ENCODE peak calls at places on chromosomes 7 and 10, in five cellular contexts. One of them, this sample, is unnamed.

GRCh38 chr10:106819490-106819889 is 345.0 kb downstream of the SORCS1 start:
- DNase-seq in neural progenitor cell: no peak
- DNase-seq in cardiac muscle cell: no peak
- DNase-seq in right lobe of liver: no peak
- DNase-seq in neural crest cell: no peak
- DNase-seq in this sample: no peak

GRCh38 chr10:110498087-110498981 is 627 bp downstream of the DUSP5 start:
- DNase-seq in neural progenitor cell: peak; percentile 77
- DNase-seq in cardiac muscle cell: peak; percentile 69
- DNase-seq in right lobe of liver: peak; percentile 71
- DNase-seq in neural crest cell: peak; percentile 43
- DNase-seq in this sample: peak; percentile 66

GRCh38 chr10:85045046-85045445 is 716.7 kb downstream of the CCSER2 start:
- DNase-seq in neural progenitor cell: no peak
- DNase-seq in cardiac muscle cell: peak; percentile 12
- DNase-seq in right lobe of liver: no peak
- DNase-seq in neural crest cell: no peak
- DNase-seq in this sample: no peak

GRCh38 chr10:132508497-132509443 is 28.8 kb upstream of the INPP5A start:
- DNase-seq in neural progenitor cell: no peak
- DNase-seq in cardiac muscle cell: no peak
- DNase-seq in right lobe of liver: no peak
- DNase-seq in neural crest cell: no peak
- DNase-seq in this sample: no peak

GRCh38 chr7:22569586-22570321 is 69.8 kb upstream of the STEAP1B start:
- DNase-seq in neural progenitor cell: no peak
- DNase-seq in cardiac muscle cell: no peak
- DNase-seq in right lobe of liver: no peak
- DNase-seq in neural crest cell: no peak
- DNase-seq in this sample: no peak

GRCh38 chr7:95169678-95170077 is 154.7 kb downstream of the PON1 start:
- DNase-seq in neural progenitor cell: no peak
- DNase-seq in cardiac muscle cell: no peak
- DNase-seq in right lobe of liver: no peak
- DNase-seq in neural crest cell: no peak
- DNase-seq in this sample: no peak

GRCh38 chr10:102546606-102547310 is 43.0 kb downstream of the SUFU start:
- DNase-seq in neural progenitor cell: no peak
- DNase-seq in cardiac muscle cell: no peak
- DNase-seq in right lobe of liver: no peak
- DNase-seq in neural crest cell: no peak
- DNase-seq in this sample: no peak

GRCh38 chr10:48462482-48463020 is 142.3 kb downstream of the ARHGAP22 start:
- DNase-seq in neural progenitor cell: no peak
- DNase-seq in cardiac muscle cell: no peak
- DNase-seq in right lobe of liver: no peak
- DNase-seq in neural crest cell: no peak
- DNase-seq in this sample: no peak

GRCh38 chr10:1115262-1115955 is 59.2 kb downstream of the WDR37 start:
- DNase-seq in neural progenitor cell: no peak
- DNase-seq in cardiac muscle cell: no peak
- DNase-seq in right lobe of liver: no peak
- DNase-seq in neural crest cell: no peak
- DNase-seq in this sample: no peak

GRCh38 chr10:71627230-71627939 is 92.2 kb downstream of the C10orf105 start:
- DNase-seq in neural progenitor cell: no peak
- DNase-seq in cardiac muscle cell: no peak
- DNase-seq in right lobe of liver: peak; percentile 29
- DNase-seq in neural crest cell: no peak
- DNase-seq in this sample: no peak

GRCh38 chr7:129665013-129665401 is 53.5 kb downstream of the NRF1 start:
- DNase-seq in neural progenitor cell: peak; percentile 35
- DNase-seq in cardiac muscle cell: peak; percentile 1
- DNase-seq in right lobe of liver: no peak
- DNase-seq in neural crest cell: no peak
- DNase-seq in this sample: no peak

GRCh38 chr10:61000769-61001730 is 57.1 kb upstream of the RHOBTB1 start:
- DNase-seq in neural progenitor cell: peak; percentile 84
- DNase-seq in cardiac muscle cell: peak; percentile 66
- DNase-seq in right lobe of liver: peak; percentile 54
- DNase-seq in neural crest cell: peak; percentile 25
- DNase-seq in this sample: peak; percentile 58

GRCh38 chr10:11395581-11396310 is 215.7 kb downstream of the USP6NL start:
- DNase-seq in neural progenitor cell: no peak
- DNase-seq in cardiac muscle cell: no peak
- DNase-seq in right lobe of liver: no peak
- DNase-seq in neural crest cell: no peak
- DNase-seq in this sample: no peak

GRCh38 chr7:80666376-80666775 is 27.9 kb downstream of the CD36 start:
- DNase-seq in neural progenitor cell: no peak
- DNase-seq in cardiac muscle cell: no peak
- DNase-seq in right lobe of liver: no peak
- DNase-seq in neural crest cell: no peak
- DNase-seq in this sample: no peak

DNA sequence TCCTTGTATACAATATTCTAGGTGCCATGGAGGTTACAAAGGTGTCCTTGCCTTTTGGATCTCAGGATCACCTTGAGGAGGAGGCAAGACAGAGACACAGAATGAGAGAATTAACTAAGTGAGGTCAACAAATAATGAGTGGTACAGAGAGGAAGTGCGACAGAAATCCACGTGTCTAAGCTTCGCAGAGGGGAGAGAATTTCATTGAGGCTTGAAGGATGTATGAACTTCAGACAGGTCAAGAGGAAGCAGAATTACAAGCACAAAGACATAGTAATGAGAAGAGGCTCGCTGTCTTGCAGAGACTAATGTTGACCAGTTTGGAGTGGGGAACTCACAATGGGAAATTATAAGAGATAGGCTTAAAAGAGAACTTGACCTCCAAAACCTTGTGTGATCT is 308.7 kb downstream of the FRMD4A start:
- DNase-seq in neural progenitor cell: no peak
- DNase-seq in cardiac muscle cell: no peak
- DNase-seq in right lobe of liver: no peak
- DNase-seq in neural crest cell: no peak
- DNase-seq in this sample: no peak
- TF ChIP-seq CTCF in neural progenitor cell: no peak
- TF ChIP-seq CTCF in cardiac muscle cell: no peak
- TF ChIP-seq CTCF in right lobe of liver: no peak
- TF ChIP-seq CTCF in neural crest cell: no peak
- TF ChIP-seq CTCF in this sample: no peak

DNA sequence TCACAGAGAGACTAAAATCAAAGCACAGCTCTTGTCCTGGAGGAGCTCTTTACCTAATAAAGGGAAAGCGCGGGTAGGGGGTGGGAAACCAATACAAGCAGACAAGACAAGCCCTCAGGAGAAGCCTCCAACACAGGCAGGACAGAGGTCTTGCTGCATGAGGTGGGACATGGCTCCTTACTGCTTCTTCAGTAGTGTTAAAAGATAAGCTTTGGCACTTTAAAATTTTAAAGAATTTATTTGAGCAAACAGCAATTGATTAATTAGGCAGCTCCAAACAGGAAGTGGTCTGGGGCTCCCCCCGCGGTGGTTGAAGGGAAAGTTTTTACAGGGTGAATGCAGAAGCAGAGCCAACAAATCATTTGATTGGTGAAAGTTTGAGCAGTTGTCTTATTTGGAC is 50.3 kb upstream of the MACC1 start:
- DNase-seq in neural progenitor cell: peak; percentile 35
- DNase-seq in cardiac muscle cell: no peak
- DNase-seq in right lobe of liver: no peak
- DNase-seq in neural crest cell: no peak
- DNase-seq in this sample: no peak
- TF ChIP-seq CTCF in neural progenitor cell: peak; percentile 33
- TF ChIP-seq CTCF in cardiac muscle cell: no peak
- TF ChIP-seq CTCF in right lobe of liver: no peak
- TF ChIP-seq CTCF in neural crest cell: peak; percentile 25
- TF ChIP-seq CTCF in this sample: no peak

GRCh38 chr7:76380623-76380966 is 21.8 kb upstream of the YWHAG start:
- DNase-seq in neural progenitor cell: no peak
- DNase-seq in cardiac muscle cell: no peak
- DNase-seq in right lobe of liver: no peak
- DNase-seq in neural crest cell: no peak
- DNase-seq in this sample: no peak

GRCh38 chr7:76383089-76383944 is 24.5 kb upstream of the YWHAG start:
- DNase-seq in neural progenitor cell: peak; percentile 66
- DNase-seq in cardiac muscle cell: peak; percentile 54
- DNase-seq in right lobe of liver: no peak
- DNase-seq in neural crest cell: no peak
- DNase-seq in this sample: no peak

GRCh38 chr7:76386691-76387260 is 22.7 kb downstream of the SSC4D start:
- DNase-seq in neural progenitor cell: no peak
- DNase-seq in cardiac muscle cell: no peak
- DNase-seq in right lobe of liver: no peak
- DNase-seq in neural crest cell: no peak
- DNase-seq in this sample: no peak

GRCh38 chr7:76377186-76377918 is 18.6 kb upstream of the YWHAG start:
- DNase-seq in neural progenitor cell: no peak
- DNase-seq in cardiac muscle cell: no peak
- DNase-seq in right lobe of liver: no peak
- DNase-seq in neural crest cell: no peak
- DNase-seq in this sample: no peak

DNA sequence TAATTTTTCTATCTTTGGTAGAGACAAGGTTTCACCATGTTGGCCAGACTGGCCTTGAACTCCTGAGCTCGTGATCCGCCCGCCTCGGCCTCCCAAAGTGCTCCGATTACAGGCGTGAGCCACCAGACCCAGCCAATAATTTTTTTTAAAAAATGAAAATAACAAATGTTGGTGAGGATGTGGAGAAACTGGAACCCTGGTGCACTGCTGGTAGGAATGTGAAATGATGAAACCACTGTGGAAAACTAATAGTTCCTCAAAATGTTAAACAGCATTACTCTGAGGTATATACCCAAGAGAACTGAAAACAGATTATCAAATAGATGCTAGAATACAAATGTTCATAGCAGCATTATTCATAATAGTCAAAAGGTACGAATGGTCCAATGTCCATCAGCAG is 23.0 kb upstream of the YWHAG start:
- DNase-seq in neural progenitor cell: no peak
- DNase-seq in cardiac muscle cell: no peak
- DNase-seq in right lobe of liver: no peak
- DNase-seq in neural crest cell: no peak
- DNase-seq in this sample: no peak
- TF ChIP-seq CTCF in neural progenitor cell: peak; percentile 6
- TF ChIP-seq CTCF in cardiac muscle cell: no peak
- TF ChIP-seq CTCF in right lobe of liver: no peak
- TF ChIP-seq CTCF in neural crest cell: peak; percentile 35
- TF ChIP-seq CTCF in this sample: no peak

GRCh38 chr7:149562602-149563001 is 65.0 kb upstream of the ZNF746 start:
- DNase-seq in neural progenitor cell: no peak
- DNase-seq in cardiac muscle cell: no peak
- DNase-seq in right lobe of liver: no peak
- DNase-seq in neural crest cell: no peak
- DNase-seq in this sample: no peak

GRCh38 chr7:149561072-149561471 is 63.5 kb upstream of the ZNF746 start:
- DNase-seq in neural progenitor cell: no peak
- DNase-seq in cardiac muscle cell: no peak
- DNase-seq in right lobe of liver: no peak
- DNase-seq in neural crest cell: no peak
- DNase-seq in this sample: no peak

GRCh38 chr7:149552778-149553177 is 55.2 kb upstream of the ZNF746 start:
- DNase-seq in neural progenitor cell: no peak
- DNase-seq in cardiac muscle cell: no peak
- DNase-seq in right lobe of liver: no peak
- DNase-seq in neural crest cell: no peak
- DNase-seq in this sample: no peak

GRCh38 chr7:149559711-149560110 is 62.1 kb upstream of the ZNF746 start:
- DNase-seq in neural progenitor cell: no peak
- DNase-seq in cardiac muscle cell: no peak
- DNase-seq in right lobe of liver: no peak
- DNase-seq in neural crest cell: no peak
- DNase-seq in this sample: no peak

GRCh38 chr7:149558149-149558861 is 60.7 kb upstream of the ZNF746 start:
- DNase-seq in neural progenitor cell: no peak
- DNase-seq in cardiac muscle cell: no peak
- DNase-seq in right lobe of liver: no peak
- DNase-seq in neural crest cell: no peak
- DNase-seq in this sample: no peak
- TF ChIP-seq CTCF in neural progenitor cell: no peak
- TF ChIP-seq CTCF in cardiac muscle cell: no peak
- TF ChIP-seq CTCF in right lobe of liver: no peak
- TF ChIP-seq CTCF in neural crest cell: no peak
- TF ChIP-seq CTCF in this sample: no peak

GRCh38 chr7:19117870-19118608 is 603 bp upstream of the TWIST1 start:
- DNase-seq in neural progenitor cell: peak; percentile 57
- DNase-seq in cardiac muscle cell: peak; percentile 47
- DNase-seq in right lobe of liver: peak; percentile 50
- DNase-seq in neural crest cell: no peak
- DNase-seq in this sample: no peak
- TF ChIP-seq CTCF in neural progenitor cell: peak; percentile 5
- TF ChIP-seq CTCF in cardiac muscle cell: peak; percentile 40
- TF ChIP-seq CTCF in right lobe of liver: no peak
- TF ChIP-seq CTCF in neural crest cell: no peak
- TF ChIP-seq CTCF in this sample: no peak

GRCh38 chr10:120480065-120480600 is 23.1 kb downstream of the PLPP4 start:
- DNase-seq in neural progenitor cell: no peak
- DNase-seq in cardiac muscle cell: no peak
- DNase-seq in right lobe of liver: no peak
- DNase-seq in neural crest cell: no peak
- DNase-seq in this sample: no peak
- TF ChIP-seq CTCF in neural progenitor cell: peak; percentile 41
- TF ChIP-seq CTCF in cardiac muscle cell: no peak
- TF ChIP-seq CTCF in right lobe of liver: no peak
- TF ChIP-seq CTCF in neural crest cell: peak; percentile 20
- TF ChIP-seq CTCF in this sample: no peak

GRCh38 chr7:92178928-92179373 is at the start of gene LRRD1:
- DNase-seq in neural progenitor cell: peak; percentile 87
- DNase-seq in cardiac muscle cell: peak; percentile 80
- DNase-seq in right lobe of liver: peak; percentile 93
- DNase-seq in neural crest cell: peak; percentile 85
- DNase-seq in this sample: peak; percentile 93
- TF ChIP-seq CTCF in neural progenitor cell: peak; percentile 93
- TF ChIP-seq CTCF in cardiac muscle cell: peak; percentile 97
- TF ChIP-seq CTCF in right lobe of liver: peak; percentile 99
- TF ChIP-seq CTCF in neural crest cell: peak; percentile 96
- TF ChIP-seq CTCF in this sample: peak; percentile 97

GRCh38 chr10:27099916-27100799 is at the start of gene ANKRD26:
- DNase-seq in neural progenitor cell: peak; percentile 100
- DNase-seq in cardiac muscle cell: peak; percentile 100
- DNase-seq in right lobe of liver: peak; percentile 98
- DNase-seq in neural crest cell: peak; percentile 96
- DNase-seq in this sample: peak; percentile 99
- TF ChIP-seq CTCF in neural progenitor cell: peak; percentile 9
- TF ChIP-seq CTCF in cardiac muscle cell: peak; percentile 14
- TF ChIP-seq CTCF in right lobe of liver: peak; percentile 8
- TF ChIP-seq CTCF in neural crest cell: peak; percentile 10
- TF ChIP-seq CTCF in this sample: no peak

GRCh38 chr7:128214463-128214862 is 26.6 kb upstream of the LEP start:
- DNase-seq in neural progenitor cell: no peak
- DNase-seq in cardiac muscle cell: no peak
- DNase-seq in right lobe of liver: no peak
- DNase-seq in neural crest cell: no peak
- DNase-seq in this sample: no peak
- TF ChIP-seq CTCF in neural progenitor cell: no peak
- TF ChIP-seq CTCF in cardiac muscle cell: no peak
- TF ChIP-seq CTCF in right lobe of liver: no peak
- TF ChIP-seq CTCF in neural crest cell: no peak
- TF ChIP-seq CTCF in this sample: no peak

GRCh38 chr10:34723746-34724145 is 91.3 kb downstream of the PARD3 start:
- DNase-seq in neural progenitor cell: peak; percentile 37
- DNase-seq in cardiac muscle cell: peak; percentile 67
- DNase-seq in right lobe of liver: no peak
- DNase-seq in neural crest cell: no peak
- DNase-seq in this sample: no peak
- TF ChIP-seq CTCF in neural progenitor cell: peak; percentile 43
- TF ChIP-seq CTCF in cardiac muscle cell: peak; percentile 56
- TF ChIP-seq CTCF in right lobe of liver: peak; percentile 61
- TF ChIP-seq CTCF in neural crest cell: peak; percentile 60
- TF ChIP-seq CTCF in this sample: no peak

This sample was measured in glutamatergic neuron.